ENCODE peak calls at places on chromosome 22, in six cellular contexts. R is ELR; E is body of pancreas; W is iPS-NIHi11; C is heart right ventricle; A is stimulated activated CD8-positive, alpha-beta memory T cell treated with anti-CD3 and anti-CD28 coated beads, Interleukin-2, amount 100 ng/mL, for 1 hour. V is an unnamed sample.

GRCh38 chr22:17199131-17199731 is 20.0 kb downstream of the ADA2 start:
- DNase-seq in R (no peak), E (no peak), W (peak), C (no peak), A (no peak), V (peak)

GRCh38 chr22:44497218-44497903 is 672 bp downstream of the RTL6 start:
- DNase-seq in R (peak), E (peak), W (peak), C (no peak), A (no peak), V (no peak)

GRCh38 chr22:46737976-46738641 is at the start of gene CERK:
- DNase-seq in R (peak), E (peak), W (peak), C (peak), A (peak), V (peak)

GRCh38 chr22:31530816-31531180 is 34.5 kb downstream of the SFI1 start:
- DNase-seq in R (peak), E (no peak), W (no peak), C (no peak), A (no peak), V (no peak)

GRCh38 chr22:27089303-27089702 is 431.9 kb downstream of the MIAT start:
- DNase-seq in R (no peak), E (no peak), W (no peak), C (no peak), A (no peak), V (no peak)

GRCh38 chr22:45424241-45424731 is 10.8 kb downstream of the RIBC2 start:
- DNase-seq in R (no peak), E (no peak), W (no peak), C (no peak), A (no peak), V (no peak)

GRCh38 chr22:42990131-42990838 is 24.7 kb downstream of the PACSIN2 start:
- DNase-seq in R (peak), E (no peak), W (no peak), C (no peak), A (no peak), V (no peak)

GRCh38 chr22:36405671-36406070 is 17.9 kb upstream of the MYH9 start:
- DNase-seq in R (peak), E (no peak), W (no peak), C (no peak), A (peak), V (no peak)

GRCh38 chr22:37186228-37186996 is 1.6 kb downstream of the C1QTNF6 start:
- DNase-seq in R (peak), E (no peak), W (peak), C (no peak), A (no peak), V (no peak)

GRCh38 chr22:26656896-26657851 is at the start of gene MIAT:
- DNase-seq in R (peak), E (peak), W (peak), C (no peak), A (peak), V (peak)

GRCh38 chr22:47591016-47591415 is 828.6 kb downstream of the TBC1D22A start:
- DNase-seq in R (no peak), E (no peak), W (no peak), C (no peak), A (no peak), V (no peak)

GRCh38 chr22:30204015-30204741 is 42.4 kb downstream of the LIF start:
- DNase-seq in R (peak), E (no peak), W (no peak), C (no peak), A (no peak), V (no peak)

GRCh38 chr22:32619614-32620426 is 145.2 kb downstream of the FBXO7 start:
- DNase-seq in R (peak), E (peak), W (no peak), C (peak), A (no peak), V (no peak)

GRCh38 chr22:19464546-19464945 is 14.4 kb downstream of the UFD1 start:
- DNase-seq in R (no peak), E (no peak), W (no peak), C (no peak), A (no peak), V (no peak)